ENCODE peak calls at places on chromosome 21, in nine cellular contexts. K is activated T-cell treated with anti-CD3 and anti-CD28 coated beads, Interleukin-2, amount 50 U/mL, for 72 hours; H is SW480; W is left cardiac atrium; E is choroid plexus epithelial cell; X is sigmoid colon; P is mammary epithelial cell; A is NCI-H748 treated with DMSO at 0.1 percent for 48 hours; J is NCI-H1092. Y is an unnamed sample.
A peak's percentile ranks its signal among the peaks of the same experiment; 100 is the strongest.

GRCh38 chr21:46004168-46004861 is 22.7 kb downstream of the COL6A1 start:
- DNase-seq in K (no peak), H (no peak), W (peak; percentile 22), E (no peak), X (peak; percentile 71), P (no peak), A (no peak), J (no peak), Y (no peak)

GRCh38 chr21:34807146-34807880 is 138.5 kb downstream of the CLIC6 start:
- DNase-seq in K (peak; percentile 79), H (peak; percentile 92), W (no peak), E (peak; percentile 99), X (no peak), P (peak; percentile 97), A (no peak), J (no peak), Y (peak; percentile 62)

GRCh38 chr21:45550552-45551210 is 8.4 kb upstream of the SLC19A1 start:
- DNase-seq in K (peak; percentile 77), H (peak; percentile 29), W (no peak), E (peak; percentile 36), X (peak; percentile 66), P (no peak), A (no peak), J (no peak), Y (peak; percentile 73)

GRCh38 chr21:38561205-38561604 is 62.9 kb upstream of the ERG start:
- DNase-seq in K (no peak), H (no peak), W (no peak), E (no peak), X (no peak), P (no peak), A (peak; percentile 41), J (no peak), Y (no peak)

GRCh38 chr21:33241846-33242245 is 12.1 kb downstream of the IFNAR2 start:
- DNase-seq in K (no peak), H (no peak), W (no peak), E (no peak), X (no peak), P (no peak), A (no peak), J (no peak), Y (no peak)

GRCh38 chr21:31220567-31220966 is 123.5 kb downstream of the TIAM1 start:
- DNase-seq in K (no peak), H (peak; percentile 29), W (no peak), E (no peak), X (no peak), P (peak; percentile 84), A (peak; percentile 85), J (peak; percentile 38), Y (no peak)

GRCh38 chr21:18716578-18717138 is 313.1 kb upstream of the TMPRSS15 start:
- DNase-seq in K (no peak), H (no peak), W (no peak), E (peak; percentile 18), X (no peak), P (no peak), A (peak; percentile 50), J (no peak), Y (no peak)

GRCh38 chr21:25970254-25970930 is 200.2 kb downstream of the APP start:
- DNase-seq in K (no peak), H (no peak), W (peak; percentile 29), E (peak; percentile 23), X (no peak), P (no peak), A (no peak), J (no peak), Y (no peak)

GRCh38 chr21:26389971-26390641 is 183.0 kb downstream of the CYYR1 start:
- DNase-seq in K (no peak), H (peak; percentile 10), W (no peak), E (peak; percentile 58), X (no peak), P (peak; percentile 100), A (no peak), J (no peak), Y (no peak)

GRCh38 chr21:44528634-44528995 is 11.4 kb downstream of the KRTAP10-1 start:
- DNase-seq in K (no peak), H (no peak), W (peak; percentile 8), E (no peak), X (no peak), P (no peak), A (no peak), J (no peak), Y (no peak)

GRCh38 chr21:39064325-39065012 is 118.8 kb downstream of the PSMG1 start:
- DNase-seq in K (no peak), H (no peak), W (no peak), E (no peak), X (no peak), P (no peak), A (no peak), J (no peak), Y (no peak)

GRCh38 chr21:29641635-29642550 is 297.9 kb downstream of the GRIK1 start:
- DNase-seq in K (no peak), H (no peak), W (no peak), E (no peak), X (no peak), P (no peak), A (no peak), J (no peak), Y (no peak)

GRCh38 chr21:45323487-45324380 is 36.0 kb upstream of the POFUT2 start:
- DNase-seq in K (no peak), H (no peak), W (peak; percentile 22), E (no peak), X (peak; percentile 62), P (no peak), A (no peak), J (no peak), Y (no peak)

GRCh38 chr21:15034126-15034848 is 30.5 kb downstream of the NRIP1 start:
- DNase-seq in K (no peak), H (no peak), W (no peak), E (peak; percentile 67), X (no peak), P (no peak), A (no peak), J (no peak), Y (no peak)

GRCh38 chr21:37338671-37339526 is 27.7 kb upstream of the DYRK1A start:
- DNase-seq in K (no peak), H (peak; percentile 78), W (peak; percentile 66), E (peak; percentile 89), X (peak; percentile 71), P (peak; percentile 89), A (no peak), J (no peak), Y (no peak)

GRCh38 chr21:33212159-33212851 is 17.4 kb upstream of the IFNAR2 start:
- DNase-seq in K (no peak), H (no peak), W (no peak), E (peak; percentile 48), X (no peak), P (peak; percentile 88), A (no peak), J (no peak), Y (no peak)